ENCODE peak calls at places on chromosomes 13 and 19, in eight cellular contexts. E is gastrocnemius medialis; N is stimulated activated CD4-positive, alpha-beta T cell treated with anti-CD3 and anti-CD28 coated beads, TNF-alpha, amount 100 ng/mL, for 4 hours; I is heart left ventricle; V is ovary; O is right atrium auricular region; Z is thoracic aorta; R is dorsolateral prefrontal cortex. G is an unnamed sample.

GRCh38 chr19:3387645-3388589 is 21.5 kb downstream of the NFIC start:
- DNase-seq in O (peak; percentile 84), V (peak; percentile 88), R (peak; percentile 88), N (no peak), Z (no peak), E (peak; percentile 98), I (peak; percentile 83), G (no peak)

GRCh38 chr13:96426160-96426559 is 336.3 kb downstream of the HS6ST3 start:
- DNase-seq in O (no peak), Z (no peak), V (no peak), N (no peak), I (no peak), E (no peak), R (no peak), G (no peak)

GRCh38 chr13:49220856-49221614 is 897 bp downstream of the MLNR start:
- DNase-seq in I (no peak), E (no peak), R (no peak), N (no peak), O (peak; percentile 26), V (no peak), Z (no peak), G (peak; percentile 20)

GRCh38 chr13:42696191-42696590 is 85.2 kb upstream of the FAM216B start:
- DNase-seq in E (no peak), R (no peak), Z (no peak), O (no peak), V (no peak), I (no peak), N (no peak), G (no peak)

GRCh38 chr13:80753951-80754350 is 413.0 kb upstream of the SPRY2 start:
- DNase-seq in V (no peak), Z (no peak), N (no peak), R (peak; percentile 13), E (no peak), I (no peak), O (no peak), G (no peak)

GRCh38 chr19:51971624-51972023 is 15.0 kb downstream of the ZNF350 start:
- DNase-seq in V (no peak), R (no peak), O (no peak), E (no peak), N (no peak), I (no peak), Z (no peak), G (no peak)

GRCh38 chr19:47863514-47863936 is 4.5 kb downstream of the TPRX2 start:
- DNase-seq in Z (peak; percentile 11), V (peak; percentile 89), N (peak; percentile 70), O (peak; percentile 79), R (peak; percentile 78), E (peak; percentile 32), I (peak; percentile 81), G (peak; percentile 80)

GRCh38 chr19:12784394-12784870 is 6.9 kb upstream of the JUNB start:
- DNase-seq in E (no peak), N (no peak), R (no peak), Z (no peak), O (no peak), V (no peak), I (no peak), G (no peak)

GRCh38 chr13:20395061-20395916 is 130.4 kb downstream of the CRYL1 start:
- DNase-seq in R (no peak), O (peak; percentile 48), N (no peak), I (no peak), E (no peak), V (no peak), Z (no peak), G (no peak)

GRCh38 chr13:108917581-108917980 is 288.2 kb downstream of the MYO16 start:
- DNase-seq in O (no peak), R (no peak), V (no peak), N (no peak), Z (no peak), I (no peak), E (no peak), G (no peak)

GRCh38 chr13:97631158-97631557 is 197.2 kb downstream of the RAP2A start:
- DNase-seq in E (peak; percentile 69), N (no peak), R (no peak), I (no peak), Z (no peak), V (no peak), O (no peak), G (no peak)